ENCODE peak calls at places on chromosomes 11 and 22, in eight cellular contexts. A is Kasumi-1; L is ELF-1; O is MV-4-11; D is stimulated activated CD8-positive, alpha-beta memory T cell treated with anti-CD3 and anti-CD28 coated beads, Interleukin-4, amount 100 ng/mL, for 1 hour; X is Calu3; Q is HCEC 1CT; Z is stimulated activated CD4-positive, alpha-beta T cell treated with anti-CD3 and anti-CD28 coated beads, Interleukin-1b, Interleukin-23, amount 100 ng/mL, for 1 hour. E is an unnamed sample.

GRCh38 chr11:44621784-44622183 is 56.3 kb downstream of the CD82 start:
- DNase-seq in D (no peak), L (peak), Z (no peak), O (peak), Q (no peak), X (no peak), A (no peak), E (no peak)

GRCh38 chr11:95891423-95892177 is 32.3 kb downstream of the MTMR2 start:
- DNase-seq in D (no peak), L (no peak), Q (no peak), X (no peak), Z (no peak), A (no peak), O (peak), E (no peak)

GRCh38 chr11:284081-285020 is 4.6 kb upstream of the PGGHG start:
- DNase-seq in Z (no peak), D (no peak), O (no peak), Q (no peak), A (no peak), L (no peak), X (no peak), E (no peak)

GRCh38 chr11:121367434-121367833 is 74.9 kb downstream of the SC5D start:
- DNase-seq in A (no peak), D (no peak), Z (no peak), L (no peak), X (no peak), Q (no peak), O (peak), E (no peak)

GRCh38 chr22:27238935-27239510 is 562.5 kb downstream of the MN1 start:
- DNase-seq in L (peak), X (peak), O (no peak), D (no peak), Q (peak), A (no peak), Z (no peak), E (no peak)

GRCh38 chr11:11502303-11502828 is 119.4 kb downstream of the GALNT18 start:
- DNase-seq in L (no peak), Q (no peak), D (no peak), X (peak), Z (no peak), O (no peak), A (no peak), E (no peak)

GRCh38 chr11:76148207-76148606 is 58.1 kb downstream of the WNT11 start:
- DNase-seq in A (no peak), Z (no peak), D (no peak), X (no peak), L (no peak), Q (no peak), O (no peak), E (no peak)

GRCh38 chr22:28594784-28595324 is 84.8 kb downstream of the TTC28 start:
- DNase-seq in L (no peak), D (no peak), A (peak), X (no peak), O (peak), Z (no peak), Q (peak), E (peak)

GRCh38 chr11:69088676-69089146 is 40.0 kb downstream of the TPCN2 start:
- DNase-seq in O (peak), A (peak), L (peak), Z (no peak), X (peak), Q (peak), D (peak), E (peak)

GRCh38 chr11:43997022-43997665 is 50.6 kb upstream of the ACCSL start:
- DNase-seq in Q (no peak), X (no peak), Z (no peak), A (no peak), O (no peak), L (no peak), D (no peak), E (no peak)

GRCh38 chr22:39665229-39665628 is 94.7 kb downstream of the CACNA1I start:
- DNase-seq in L (peak), Z (no peak), O (no peak), Q (no peak), A (no peak), D (no peak), X (no peak), E (peak)

GRCh38 chr11:120904116-120904515 is 119.8 kb upstream of the TBCEL start:
- DNase-seq in Q (no peak), A (no peak), L (no peak), O (no peak), X (no peak), D (no peak), Z (no peak), E (no peak)

GRCh38 chr22:36215976-36216375 is 14.4 kb upstream of the APOL4 start:
- DNase-seq in Z (no peak), Q (no peak), L (no peak), D (no peak), A (no peak), X (no peak), O (no peak), E (no peak)

GRCh38 chr22:33465554-33465953 is 407.4 kb upstream of the SYN3 start:
- DNase-seq in X (no peak), L (no peak), D (no peak), O (no peak), Q (no peak), A (no peak), Z (no peak), E (no peak)

GRCh38 chr11:57615308-57615707 is 17.8 kb downstream of the SERPING1 start:
- DNase-seq in Z (no peak), X (no peak), L (no peak), A (no peak), O (no peak), D (no peak), Q (no peak), E (no peak)

GRCh38 chr22:24157783-24158170 is 23.5 kb upstream of the SUSD2 start:
- DNase-seq in X (no peak), A (no peak), D (no peak), Z (no peak), Q (no peak), O (no peak), L (no peak), E (no peak)

GRCh38 chr11:14908214-14908880 is 16.3 kb upstream of the CYP2R1 start:
- DNase-seq in Z (no peak), X (no peak), Q (peak), O (peak), D (no peak), L (peak), A (peak), E (peak)

GRCh38 chr22:20577549-20577975 is 70.2 kb downstream of the MED15 start:
- DNase-seq in Z (no peak), X (no peak), O (no peak), L (no peak), Q (no peak), A (no peak), D (no peak), E (no peak)

GRCh38 chr11:5071815-5072214 is 2.4 kb downstream of the OR52E1 start:
- DNase-seq in L (no peak), Z (no peak), D (no peak), A (no peak), X (no peak), O (no peak), Q (no peak), E (no peak)

GRCh38 chr11:71215372-71215965 is 36.9 kb downstream of the SHANK2 start:
- DNase-seq in D (no peak), O (no peak), Z (no peak), L (no peak), X (no peak), Q (no peak), A (no peak), E (no peak)

GRCh38 chr11:109308551-109308950 is 113.4 kb upstream of the C11orf87 start:
- DNase-seq in L (no peak), O (no peak), X (no peak), D (no peak), A (no peak), Z (no peak), Q (no peak), E (no peak)

GRCh38 chr22:30262917-30263741 is 3.5 kb downstream of the OSM start:
- DNase-seq in O (peak), Q (no peak), X (peak), Z (peak), L (peak), A (peak), D (peak), E (peak)

GRCh38 chr11:34667810-34668582 is 47.1 kb downstream of the EHF start:
- DNase-seq in X (no peak), Z (no peak), D (no peak), A (no peak), Q (no peak), L (no peak), O (no peak), E (no peak)

GRCh38 chr11:3796796-3797328 is 492 bp downstream of the NUP98 start:
- DNase-seq in D (no peak), A (no peak), Q (no peak), O (no peak), X (no peak), L (no peak), Z (no peak), E (no peak)

GRCh38 chr22:34851918-34852662 is 213.9 kb upstream of the ISX start:
- DNase-seq in O (no peak), Q (no peak), Z (no peak), L (no peak), X (no peak), A (no peak), D (no peak), E (peak)